ENCODE peak calls at places on chromosomes 5 and 9, in six cellular contexts. One of them, this sample, is unnamed.

GRCh38 chr9:4987996-4988421 is 2.9 kb downstream of the JAK2 start:
- DNase-seq in naive thymus-derived CD4-positive, alpha-beta T cell: peak; percentile 43
- DNase-seq in aorta: no peak
- DNase-seq in cardiac muscle cell: peak; percentile 86
- DNase-seq in heart left ventricle: no peak
- DNase-seq in fibroblast of mammary gland: peak; percentile 77
- DNase-seq in this sample: no peak

GRCh38 chr5:87120518-87121314 is 147.0 kb upstream of the RASA1 start:
- DNase-seq in naive thymus-derived CD4-positive, alpha-beta T cell: no peak
- DNase-seq in aorta: no peak
- DNase-seq in cardiac muscle cell: no peak
- DNase-seq in heart left ventricle: no peak
- DNase-seq in fibroblast of mammary gland: peak; percentile 90
- DNase-seq in this sample: peak; percentile 82

GRCh38 chr5:151718653-151719052 is 31.9 kb upstream of the SPARC start:
- DNase-seq in naive thymus-derived CD4-positive, alpha-beta T cell: no peak
- DNase-seq in aorta: no peak
- DNase-seq in cardiac muscle cell: no peak
- DNase-seq in heart left ventricle: no peak
- DNase-seq in fibroblast of mammary gland: peak; percentile 56
- DNase-seq in this sample: no peak

GRCh38 chr9:89435315-89435823 is 62.5 kb downstream of the SEMA4D start:
- DNase-seq in naive thymus-derived CD4-positive, alpha-beta T cell: no peak
- DNase-seq in aorta: no peak
- DNase-seq in cardiac muscle cell: no peak
- DNase-seq in heart left ventricle: peak; percentile 46
- DNase-seq in fibroblast of mammary gland: no peak
- DNase-seq in this sample: no peak

GRCh38 chr5:1647580-1647979 is 123.8 kb upstream of the LPCAT1 start:
- DNase-seq in naive thymus-derived CD4-positive, alpha-beta T cell: no peak
- DNase-seq in aorta: no peak
- DNase-seq in cardiac muscle cell: no peak
- DNase-seq in heart left ventricle: no peak
- DNase-seq in fibroblast of mammary gland: no peak
- DNase-seq in this sample: no peak

GRCh38 chr5:132065951-132066701 is 5.7 kb downstream of the IL3 start:
- DNase-seq in naive thymus-derived CD4-positive, alpha-beta T cell: no peak
- DNase-seq in aorta: peak; percentile 57
- DNase-seq in cardiac muscle cell: no peak
- DNase-seq in heart left ventricle: no peak
- DNase-seq in fibroblast of mammary gland: no peak
- DNase-seq in this sample: no peak

GRCh38 chr5:110104048-110104725 is 414.5 kb downstream of the MAN2A1 start:
- DNase-seq in naive thymus-derived CD4-positive, alpha-beta T cell: no peak
- DNase-seq in aorta: no peak
- DNase-seq in cardiac muscle cell: no peak
- DNase-seq in heart left ventricle: no peak
- DNase-seq in fibroblast of mammary gland: no peak
- DNase-seq in this sample: no peak

GRCh38 chr5:160565376-160565775 is 143.7 kb downstream of the PTTG1 start:
- DNase-seq in naive thymus-derived CD4-positive, alpha-beta T cell: no peak
- DNase-seq in aorta: no peak
- DNase-seq in cardiac muscle cell: no peak
- DNase-seq in heart left ventricle: no peak
- DNase-seq in fibroblast of mammary gland: no peak
- DNase-seq in this sample: no peak

GRCh38 chr5:6708814-6709213 is 4.4 kb upstream of the TENT4A start:
- DNase-seq in naive thymus-derived CD4-positive, alpha-beta T cell: no peak
- DNase-seq in aorta: no peak
- DNase-seq in cardiac muscle cell: peak; percentile 33
- DNase-seq in heart left ventricle: no peak
- DNase-seq in fibroblast of mammary gland: no peak
- DNase-seq in this sample: no peak

GRCh38 chr5:66324357-66324756 is 180.3 kb downstream of the SREK1 start:
- DNase-seq in naive thymus-derived CD4-positive, alpha-beta T cell: no peak
- DNase-seq in aorta: no peak
- DNase-seq in cardiac muscle cell: no peak
- DNase-seq in heart left ventricle: peak; percentile 66
- DNase-seq in fibroblast of mammary gland: no peak
- DNase-seq in this sample: no peak

GRCh38 chr5:42785756-42786155 is 25.9 kb downstream of the SELENOP start:
- DNase-seq in naive thymus-derived CD4-positive, alpha-beta T cell: no peak
- DNase-seq in aorta: no peak
- DNase-seq in cardiac muscle cell: no peak
- DNase-seq in heart left ventricle: no peak
- DNase-seq in fibroblast of mammary gland: no peak
- DNase-seq in this sample: no peak

GRCh38 chr5:132668706-132669454 is 4.9 kb upstream of the IL4 start:
- DNase-seq in naive thymus-derived CD4-positive, alpha-beta T cell: no peak
- DNase-seq in aorta: no peak
- DNase-seq in cardiac muscle cell: no peak
- DNase-seq in heart left ventricle: no peak
- DNase-seq in fibroblast of mammary gland: peak; percentile 34
- DNase-seq in this sample: no peak

GRCh38 chr9:5846501-5846921 is 13.6 kb upstream of the ERMP1 start:
- DNase-seq in naive thymus-derived CD4-positive, alpha-beta T cell: no peak
- DNase-seq in aorta: no peak
- DNase-seq in cardiac muscle cell: no peak
- DNase-seq in heart left ventricle: no peak
- DNase-seq in fibroblast of mammary gland: peak; percentile 56
- DNase-seq in this sample: peak; percentile 25

GRCh38 chr5:95817430-95817829 is 5.1 kb downstream of the GLRX start:
- DNase-seq in naive thymus-derived CD4-positive, alpha-beta T cell: no peak
- DNase-seq in aorta: no peak
- DNase-seq in cardiac muscle cell: no peak
- DNase-seq in heart left ventricle: no peak
- DNase-seq in fibroblast of mammary gland: peak; percentile 55
- DNase-seq in this sample: peak; percentile 93

GRCh38 chr9:120970249-120970648 is 43.7 kb upstream of the TRAF1 start:
- DNase-seq in naive thymus-derived CD4-positive, alpha-beta T cell: no peak
- DNase-seq in aorta: no peak
- DNase-seq in cardiac muscle cell: no peak
- DNase-seq in heart left ventricle: no peak
- DNase-seq in fibroblast of mammary gland: peak; percentile 24
- DNase-seq in this sample: no peak

GRCh38 chr9:131714161-131714646 is 25.7 kb downstream of the RAPGEF1 start:
- DNase-seq in naive thymus-derived CD4-positive, alpha-beta T cell: no peak
- DNase-seq in aorta: peak; percentile 87
- DNase-seq in cardiac muscle cell: no peak
- DNase-seq in heart left ventricle: peak; percentile 69
- DNase-seq in fibroblast of mammary gland: peak; percentile 92
- DNase-seq in this sample: peak; percentile 77

GRCh38 chr9:137878146-137878941 is 762 bp downstream of the CACNA1B start:
- DNase-seq in naive thymus-derived CD4-positive, alpha-beta T cell: no peak
- DNase-seq in aorta: peak; percentile 66
- DNase-seq in cardiac muscle cell: peak; percentile 85
- DNase-seq in heart left ventricle: no peak
- DNase-seq in fibroblast of mammary gland: peak; percentile 5
- DNase-seq in this sample: no peak

GRCh38 chr5:170338933-170339779 is 41.6 kb upstream of the LCP2 start:
- DNase-seq in naive thymus-derived CD4-positive, alpha-beta T cell: peak; percentile 56
- DNase-seq in aorta: no peak
- DNase-seq in cardiac muscle cell: no peak
- DNase-seq in heart left ventricle: no peak
- DNase-seq in fibroblast of mammary gland: no peak
- DNase-seq in this sample: no peak

GRCh38 chr5:115624994-115625393 is 842 bp downstream of the TMED7 start:
- DNase-seq in naive thymus-derived CD4-positive, alpha-beta T cell: no peak
- DNase-seq in aorta: no peak
- DNase-seq in cardiac muscle cell: no peak
- DNase-seq in heart left ventricle: no peak
- DNase-seq in fibroblast of mammary gland: no peak
- DNase-seq in this sample: no peak

GRCh38 chr5:174935854-174936474 is 211.6 kb downstream of the MSX2 start:
- DNase-seq in naive thymus-derived CD4-positive, alpha-beta T cell: no peak
- DNase-seq in aorta: no peak
- DNase-seq in cardiac muscle cell: peak; percentile 83
- DNase-seq in heart left ventricle: peak; percentile 72
- DNase-seq in fibroblast of mammary gland: peak; percentile 62
- DNase-seq in this sample: peak; percentile 1

GRCh38 chr5:73764996-73765395 is 139.0 kb downstream of the ARHGEF28 start:
- DNase-seq in naive thymus-derived CD4-positive, alpha-beta T cell: no peak
- DNase-seq in aorta: no peak
- DNase-seq in cardiac muscle cell: no peak
- DNase-seq in heart left ventricle: no peak
- DNase-seq in fibroblast of mammary gland: no peak
- DNase-seq in this sample: no peak

GRCh38 chr5:125491986-125492385 is 745.5 kb upstream of the ZNF608 start:
- DNase-seq in naive thymus-derived CD4-positive, alpha-beta T cell: no peak
- DNase-seq in aorta: no peak
- DNase-seq in cardiac muscle cell: no peak
- DNase-seq in heart left ventricle: no peak
- DNase-seq in fibroblast of mammary gland: no peak
- DNase-seq in this sample: no peak
- H3K4me3 ChIP-seq in naive thymus-derived CD4-positive, alpha-beta T cell: no peak overlapping the region
- H3K4me3 ChIP-seq in aorta: no peak overlapping the region
- H3K4me3 ChIP-seq in cardiac muscle cell: no peak overlapping the region
- H3K4me3 ChIP-seq in heart left ventricle: no peak overlapping the region
- H3K4me3 ChIP-seq in fibroblast of mammary gland: no peak overlapping the region
- H3K4me3 ChIP-seq in this sample: no peak overlapping the region

GRCh38 chr5:141485305-141486055 is 650 bp downstream of the PCDHGC4 start:
- DNase-seq in naive thymus-derived CD4-positive, alpha-beta T cell: no peak
- DNase-seq in aorta: peak; percentile 78
- DNase-seq in cardiac muscle cell: no peak
- DNase-seq in heart left ventricle: no peak
- DNase-seq in fibroblast of mammary gland: no peak
- DNase-seq in this sample: no peak
- H3K4me3 ChIP-seq in naive thymus-derived CD4-positive, alpha-beta T cell: no peak overlapping the region
- H3K4me3 ChIP-seq in aorta: no peak overlapping the region
- H3K4me3 ChIP-seq in cardiac muscle cell: peak overlapping the region; percentile 60
- H3K4me3 ChIP-seq in heart left ventricle: peak overlapping the region; percentile 57
- H3K4me3 ChIP-seq in fibroblast of mammary gland: peak overlapping the region; percentile 22
- H3K4me3 ChIP-seq in this sample: peak overlapping the region; percentile 41

DNA sequence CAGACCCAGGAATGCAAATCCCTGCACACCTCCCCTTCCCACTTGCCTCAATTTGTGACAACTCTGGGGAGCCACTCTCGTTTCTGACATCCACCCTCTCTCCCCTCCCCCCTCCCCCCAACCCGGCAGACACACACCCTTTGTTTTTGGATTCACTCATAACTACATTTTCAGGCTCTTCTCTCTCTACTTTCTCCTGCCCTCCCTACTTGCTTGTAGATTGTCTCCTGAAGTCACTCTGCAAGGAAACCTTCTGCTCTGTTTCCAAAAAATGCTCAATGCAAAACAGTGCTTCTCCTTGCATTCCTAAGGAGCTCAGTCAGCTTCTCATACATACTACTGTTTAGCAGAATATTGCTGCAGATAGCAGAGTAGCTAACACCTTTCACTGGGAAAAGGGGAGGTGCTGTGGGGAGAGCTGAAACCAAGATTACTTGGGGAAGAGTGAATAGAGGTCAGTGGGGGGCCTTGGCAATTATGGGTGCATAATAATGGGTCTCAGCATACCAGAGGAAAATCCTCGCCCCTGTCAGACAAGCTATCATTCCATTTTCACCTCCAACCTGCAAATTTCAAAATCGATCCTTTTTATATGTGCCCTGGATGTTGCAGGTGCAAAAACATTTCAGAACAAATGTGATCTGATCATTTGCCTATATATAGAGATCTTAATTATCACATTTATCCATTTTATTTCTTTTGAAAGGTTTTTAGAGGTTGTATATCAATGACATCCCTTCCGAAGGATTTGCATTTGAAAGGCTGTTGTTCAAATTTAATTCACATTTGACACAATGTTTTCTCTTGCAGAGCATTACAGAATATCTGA is 1860.7 kb upstream of the WWC1 start:
- DNase-seq in naive thymus-derived CD4-positive, alpha-beta T cell: no peak
- DNase-seq in aorta: no peak
- DNase-seq in cardiac muscle cell: no peak
- DNase-seq in heart left ventricle: no peak
- DNase-seq in fibroblast of mammary gland: no peak
- DNase-seq in this sample: no peak
- H3K4me3 ChIP-seq in naive thymus-derived CD4-positive, alpha-beta T cell: no peak overlapping the region
- H3K4me3 ChIP-seq in aorta: no peak overlapping the region
- H3K4me3 ChIP-seq in cardiac muscle cell: no peak overlapping the region
- H3K4me3 ChIP-seq in heart left ventricle: no peak overlapping the region
- H3K4me3 ChIP-seq in fibroblast of mammary gland: no peak overlapping the region
- H3K4me3 ChIP-seq in this sample: no peak overlapping the region

GRCh38 chr9:91207481-91207888 is 154.2 kb downstream of the AUH start:
- DNase-seq in naive thymus-derived CD4-positive, alpha-beta T cell: no peak
- DNase-seq in aorta: no peak
- DNase-seq in cardiac muscle cell: no peak
- DNase-seq in heart left ventricle: no peak
- DNase-seq in fibroblast of mammary gland: peak; percentile 70
- DNase-seq in this sample: no peak

GRCh38 chr9:91211414-91211813 is 150.3 kb downstream of the AUH start:
- DNase-seq in naive thymus-derived CD4-positive, alpha-beta T cell: no peak
- DNase-seq in aorta: no peak
- DNase-seq in cardiac muscle cell: no peak
- DNase-seq in heart left ventricle: no peak
- DNase-seq in fibroblast of mammary gland: no peak
- DNase-seq in this sample: no peak

GRCh38 chr9:91210318-91210717 is 151.4 kb downstream of the AUH start:
- DNase-seq in naive thymus-derived CD4-positive, alpha-beta T cell: no peak
- DNase-seq in aorta: no peak
- DNase-seq in cardiac muscle cell: no peak
- DNase-seq in heart left ventricle: no peak
- DNase-seq in fibroblast of mammary gland: peak; percentile 52
- DNase-seq in this sample: no peak

GRCh38 chr9:91208837-91209236 is 152.9 kb downstream of the AUH start:
- DNase-seq in naive thymus-derived CD4-positive, alpha-beta T cell: no peak
- DNase-seq in aorta: no peak
- DNase-seq in cardiac muscle cell: no peak
- DNase-seq in heart left ventricle: no peak
- DNase-seq in fibroblast of mammary gland: no peak
- DNase-seq in this sample: no peak

DNA sequence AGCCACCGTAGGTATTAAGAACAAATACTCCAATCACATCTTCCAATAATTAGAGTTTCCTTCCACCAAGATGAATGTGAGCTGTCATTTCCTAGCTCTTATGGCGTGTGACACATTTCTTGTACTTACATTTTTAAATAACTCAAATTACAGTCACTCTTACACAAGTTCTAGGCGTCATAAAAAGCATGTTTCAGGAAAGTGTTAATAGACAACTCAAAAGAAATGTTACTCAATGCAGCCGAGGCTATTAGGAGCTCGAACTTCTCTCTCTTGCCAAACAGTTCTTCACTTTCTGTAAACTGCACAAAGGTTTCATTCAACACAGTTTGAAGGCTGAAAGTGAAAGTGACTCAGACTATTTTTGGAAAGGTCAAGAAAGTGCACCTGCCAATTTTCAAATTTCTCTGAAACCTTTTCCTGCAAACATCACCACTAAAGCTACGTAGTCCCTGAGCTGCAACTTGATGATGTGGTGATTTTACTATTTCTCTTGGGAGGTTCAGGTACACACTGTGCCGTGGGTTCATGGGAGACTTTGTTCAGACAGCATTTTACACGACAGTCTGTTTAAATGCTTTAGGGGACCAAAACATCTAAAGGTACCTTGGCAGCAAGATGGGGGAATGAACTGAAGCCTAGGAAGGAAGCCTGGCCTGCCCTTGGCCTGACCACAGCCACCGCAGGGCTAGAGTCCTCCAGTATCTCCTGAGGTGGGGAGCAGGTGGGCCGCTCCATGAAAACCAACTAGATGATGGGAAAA is 153.6 kb downstream of the AUH start:
- DNase-seq in naive thymus-derived CD4-positive, alpha-beta T cell: no peak
- DNase-seq in aorta: no peak
- DNase-seq in cardiac muscle cell: peak; percentile 23
- DNase-seq in heart left ventricle: no peak
- DNase-seq in fibroblast of mammary gland: peak; percentile 80
- DNase-seq in this sample: no peak
- H3K4me3 ChIP-seq in naive thymus-derived CD4-positive, alpha-beta T cell: peak overlapping the region; percentile 4
- H3K4me3 ChIP-seq in aorta: no peak overlapping the region
- H3K4me3 ChIP-seq in cardiac muscle cell: no peak overlapping the region
- H3K4me3 ChIP-seq in heart left ventricle: peak overlapping the region; percentile 4
- H3K4me3 ChIP-seq in fibroblast of mammary gland: no peak overlapping the region
- H3K4me3 ChIP-seq in this sample: no peak overlapping the region

This sample was measured in kidney epithelial cell.